ENCODE peak calls at places on chromosomes 13 and 19, in five cellular contexts. One of them, this sample, is unnamed.

GRCh38 chr19:4362871-4363545 is 19.6 kb downstream of the MPND start:
- DNase-seq in astrocyte: no peak
- DNase-seq in NB4: no peak
- DNase-seq in brain microvascular endothelial cell: no peak
- DNase-seq in PC-3: peak
- DNase-seq in this sample: no peak

GRCh38 chr13:71290963-71291937 is 575.8 kb downstream of the DACH1 start:
- DNase-seq in astrocyte: no peak
- DNase-seq in NB4: peak
- DNase-seq in brain microvascular endothelial cell: peak
- DNase-seq in PC-3: peak
- DNase-seq in this sample: peak

GRCh38 chr19:33580645-33581037 is 41.1 kb upstream of the CHST8 start:
- DNase-seq in astrocyte: no peak
- DNase-seq in NB4: no peak
- DNase-seq in brain microvascular endothelial cell: no peak
- DNase-seq in PC-3: peak
- DNase-seq in this sample: no peak

GRCh38 chr19:6249296-6249695 is 30.5 kb downstream of the MLLT1 start:
- DNase-seq in astrocyte: peak
- DNase-seq in NB4: no peak
- DNase-seq in brain microvascular endothelial cell: peak
- DNase-seq in PC-3: no peak
- DNase-seq in this sample: no peak

GRCh38 chr19:44596428-44597130 is 16.8 kb upstream of the IGSF23 start:
- DNase-seq in astrocyte: no peak
- DNase-seq in NB4: no peak
- DNase-seq in brain microvascular endothelial cell: no peak
- DNase-seq in PC-3: peak
- DNase-seq in this sample: no peak

GRCh38 chr13:22256111-22256639 is 585.3 kb downstream of the FGF9 start:
- DNase-seq in astrocyte: no peak
- DNase-seq in NB4: no peak
- DNase-seq in brain microvascular endothelial cell: no peak
- DNase-seq in PC-3: no peak
- DNase-seq in this sample: no peak

GRCh38 chr19:10603873-10604459 is 16.9 kb upstream of the AP1M2 start:
- DNase-seq in astrocyte: no peak
- DNase-seq in NB4: peak
- DNase-seq in brain microvascular endothelial cell: peak
- DNase-seq in PC-3: no peak
- DNase-seq in this sample: no peak

GRCh38 chr19:40348961-40349507 is 539 bp downstream of the PLD3 start:
- DNase-seq in astrocyte: peak
- DNase-seq in NB4: peak
- DNase-seq in brain microvascular endothelial cell: peak
- DNase-seq in PC-3: peak
- DNase-seq in this sample: peak

GRCh38 chr19:19315444-19315843 is 4.9 kb downstream of the SUGP1 start:
- DNase-seq in astrocyte: no peak
- DNase-seq in NB4: no peak
- DNase-seq in brain microvascular endothelial cell: no peak
- DNase-seq in PC-3: no peak
- DNase-seq in this sample: no peak

GRCh38 chr13:80787604-80788003 is 446.7 kb upstream of the SPRY2 start:
- DNase-seq in astrocyte: no peak
- DNase-seq in NB4: no peak
- DNase-seq in brain microvascular endothelial cell: no peak
- DNase-seq in PC-3: no peak
- DNase-seq in this sample: no peak

GRCh38 chr13:112176746-112177119 is 109.8 kb downstream of the SOX1 start:
- DNase-seq in astrocyte: no peak
- DNase-seq in NB4: no peak
- DNase-seq in brain microvascular endothelial cell: no peak
- DNase-seq in PC-3: no peak
- DNase-seq in this sample: no peak

GRCh38 chr13:105785436-105785835 is 750.0 kb downstream of the EFNB2 start:
- DNase-seq in astrocyte: no peak
- DNase-seq in NB4: no peak
- DNase-seq in brain microvascular endothelial cell: no peak
- DNase-seq in PC-3: no peak
- DNase-seq in this sample: no peak

GRCh38 chr13:30346159-30346788 is 38.9 kb upstream of the KATNAL1 start:
- DNase-seq in astrocyte: no peak
- DNase-seq in NB4: peak
- DNase-seq in brain microvascular endothelial cell: no peak
- DNase-seq in PC-3: no peak
- DNase-seq in this sample: no peak

GRCh38 chr13:37944476-37945442 is 75.2 kb upstream of the TRPC4 start:
- DNase-seq in astrocyte: no peak
- DNase-seq in NB4: no peak
- DNase-seq in brain microvascular endothelial cell: no peak
- DNase-seq in PC-3: no peak
- DNase-seq in this sample: no peak

GRCh38 chr13:39876258-39876657 is 220.8 kb downstream of the COG6 start:
- DNase-seq in astrocyte: peak
- DNase-seq in NB4: peak
- DNase-seq in brain microvascular endothelial cell: peak
- DNase-seq in PC-3: peak
- DNase-seq in this sample: peak

GRCh38 chr19:11652056-11652455 is 54.8 kb downstream of the ZNF627 start:
- DNase-seq in astrocyte: no peak
- DNase-seq in NB4: no peak
- DNase-seq in brain microvascular endothelial cell: no peak
- DNase-seq in PC-3: no peak
- DNase-seq in this sample: no peak

GRCh38 chr19:34365463-34366401 is 736 bp downstream of the GPI start:
- DNase-seq in astrocyte: peak
- DNase-seq in NB4: peak
- DNase-seq in brain microvascular endothelial cell: no peak
- DNase-seq in PC-3: peak
- DNase-seq in this sample: peak

GRCh38 chr19:1503089-1503924 is 9.5 kb downstream of the ADAMTSL5 start:
- DNase-seq in astrocyte: no peak
- DNase-seq in NB4: peak
- DNase-seq in brain microvascular endothelial cell: peak
- DNase-seq in PC-3: peak
- DNase-seq in this sample: peak

GRCh38 chr19:32464279-32464678 is 58.7 kb downstream of the DPY19L3 start:
- DNase-seq in astrocyte: no peak
- DNase-seq in NB4: peak
- DNase-seq in brain microvascular endothelial cell: no peak
- DNase-seq in PC-3: peak
- DNase-seq in this sample: peak

GRCh38 chr13:46992383-46992952 is 95.6 kb upstream of the HTR2A start:
- DNase-seq in astrocyte: no peak
- DNase-seq in NB4: peak
- DNase-seq in brain microvascular endothelial cell: peak
- DNase-seq in PC-3: peak
- DNase-seq in this sample: peak

GRCh38 chr13:36453518-36453917 is 21.2 kb downstream of the CCNA1 start:
- DNase-seq in astrocyte: no peak
- DNase-seq in NB4: peak
- DNase-seq in brain microvascular endothelial cell: no peak
- DNase-seq in PC-3: peak
- DNase-seq in this sample: peak

GRCh38 chr19:52190679-52191293 is 934 bp downstream of the PPP2R1A start:
- DNase-seq in astrocyte: peak
- DNase-seq in NB4: no peak
- DNase-seq in brain microvascular endothelial cell: peak
- DNase-seq in PC-3: peak
- DNase-seq in this sample: peak

GRCh38 chr13:22665531-22665930 is 515.2 kb upstream of the SGCG start:
- DNase-seq in astrocyte: no peak
- DNase-seq in NB4: no peak
- DNase-seq in brain microvascular endothelial cell: no peak
- DNase-seq in PC-3: peak
- DNase-seq in this sample: no peak

GRCh38 chr19:19748249-19748938 is 15.5 kb upstream of the ZNF14 start:
- DNase-seq in astrocyte: no peak
- DNase-seq in NB4: no peak
- DNase-seq in brain microvascular endothelial cell: no peak
- DNase-seq in PC-3: no peak
- DNase-seq in this sample: no peak

GRCh38 chr19:45682908-45683307 is 8.8 kb downstream of the SNRPD2 start:
- DNase-seq in astrocyte: no peak
- DNase-seq in NB4: no peak
- DNase-seq in brain microvascular endothelial cell: no peak
- DNase-seq in PC-3: no peak
- DNase-seq in this sample: no peak

GRCh38 chr19:45676851-45677263 is 8.8 kb downstream of the GIPR start:
- DNase-seq in astrocyte: no peak
- DNase-seq in NB4: no peak
- DNase-seq in brain microvascular endothelial cell: no peak
- DNase-seq in PC-3: no peak
- DNase-seq in this sample: no peak

GRCh38 chr19:45682117-45682516 is 9.6 kb downstream of the SNRPD2 start:
- DNase-seq in astrocyte: no peak
- DNase-seq in NB4: no peak
- DNase-seq in brain microvascular endothelial cell: no peak
- DNase-seq in PC-3: no peak
- DNase-seq in this sample: no peak

GRCh38 chr19:45681391-45682015 is 10.2 kb downstream of the SNRPD2 start:
- DNase-seq in astrocyte: peak
- DNase-seq in NB4: peak
- DNase-seq in brain microvascular endothelial cell: peak
- DNase-seq in PC-3: peak
- DNase-seq in this sample: peak

GRCh38 chr19:45677351-45678230 is 9.6 kb downstream of the GIPR start:
- DNase-seq in astrocyte: peak
- DNase-seq in NB4: peak
- DNase-seq in brain microvascular endothelial cell: peak
- DNase-seq in PC-3: peak
- DNase-seq in this sample: peak
- TF ChIP-seq CTCF in astrocyte: no peak
- TF ChIP-seq CTCF in NB4: no peak
- TF ChIP-seq CTCF in brain microvascular endothelial cell: peak
- TF ChIP-seq CTCF in PC-3: no peak
- TF ChIP-seq CTCF in this sample: peak

GRCh38 chr19:18161691-18162039 is 8.7 kb downstream of the PIK3R2 start:
- DNase-seq in astrocyte: no peak
- DNase-seq in NB4: no peak
- DNase-seq in brain microvascular endothelial cell: no peak
- DNase-seq in PC-3: no peak
- DNase-seq in this sample: no peak

GRCh38 chr19:18159810-18160209 is 6.8 kb downstream of the PIK3R2 start:
- DNase-seq in astrocyte: no peak
- DNase-seq in NB4: no peak
- DNase-seq in brain microvascular endothelial cell: no peak
- DNase-seq in PC-3: no peak
- DNase-seq in this sample: no peak

GRCh38 chr19:18160792-18161690 is 8.1 kb downstream of the PIK3R2 start:
- DNase-seq in astrocyte: no peak
- DNase-seq in NB4: peak
- DNase-seq in brain microvascular endothelial cell: no peak
- DNase-seq in PC-3: peak
- DNase-seq in this sample: peak

GRCh38 chr19:18158471-18158870 is 5.5 kb downstream of the PIK3R2 start:
- DNase-seq in astrocyte: no peak
- DNase-seq in NB4: no peak
- DNase-seq in brain microvascular endothelial cell: no peak
- DNase-seq in PC-3: no peak
- DNase-seq in this sample: no peak

GRCh38 chr19:18160441-18160791 is 7.5 kb downstream of the PIK3R2 start:
- DNase-seq in astrocyte: no peak
- DNase-seq in NB4: no peak
- DNase-seq in brain microvascular endothelial cell: no peak
- DNase-seq in PC-3: no peak
- DNase-seq in this sample: no peak
- H3K4me3 ChIP-seq in astrocyte: no peak
- H3K4me3 ChIP-seq in NB4: no peak
- H3K4me3 ChIP-seq in brain microvascular endothelial cell: no peak
- H3K4me3 ChIP-seq in PC-3: no peak
- H3K4me3 ChIP-seq in this sample: no peak

DNA sequence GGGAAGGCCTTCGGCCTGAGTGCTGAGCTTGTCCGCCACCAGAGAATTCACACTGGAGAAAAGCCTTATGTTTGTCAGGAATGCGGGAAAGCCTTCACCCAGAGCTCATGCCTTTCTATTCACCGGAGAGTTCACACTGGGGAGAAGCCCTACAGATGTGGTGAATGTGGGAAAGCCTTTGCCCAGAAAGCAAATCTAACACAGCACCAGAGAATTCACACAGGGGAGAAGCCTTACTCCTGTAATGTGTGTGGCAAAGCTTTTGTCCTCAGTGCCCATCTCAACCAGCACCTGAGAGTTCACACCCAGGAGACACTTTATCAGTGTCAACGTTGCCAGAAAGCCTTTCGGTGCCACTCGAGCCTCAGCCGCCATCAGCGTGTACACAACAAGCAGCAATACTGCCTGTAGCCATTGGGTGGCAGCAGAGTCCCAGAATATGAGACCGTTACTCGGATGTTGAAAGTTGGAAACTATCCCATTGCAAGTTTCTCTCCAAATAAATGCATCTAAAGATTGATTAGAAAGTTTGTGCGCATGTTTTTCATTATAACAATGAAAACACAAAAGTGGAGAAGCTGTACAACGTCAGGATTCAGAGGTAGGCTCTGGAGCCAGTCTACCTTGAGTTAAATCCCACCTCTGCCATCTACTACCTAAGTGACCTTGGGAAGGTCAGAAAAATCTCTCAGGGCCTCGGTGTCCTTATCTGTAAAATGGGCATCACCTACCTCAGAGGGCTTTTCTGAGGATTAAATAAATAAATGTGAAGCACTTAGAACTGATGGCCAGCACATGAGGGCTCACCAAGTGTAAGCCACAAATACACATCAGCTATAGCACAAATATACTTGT is 21.1 kb downstream of the ZNF473 start:
- DNase-seq in astrocyte: no peak
- DNase-seq in NB4: peak
- DNase-seq in brain microvascular endothelial cell: peak
- DNase-seq in PC-3: peak
- DNase-seq in this sample: no peak
- TF ChIP-seq CTCF in astrocyte: peak
- TF ChIP-seq CTCF in NB4: peak
- TF ChIP-seq CTCF in brain microvascular endothelial cell: peak
- TF ChIP-seq CTCF in PC-3: peak
- TF ChIP-seq CTCF in this sample: peak

DNA sequence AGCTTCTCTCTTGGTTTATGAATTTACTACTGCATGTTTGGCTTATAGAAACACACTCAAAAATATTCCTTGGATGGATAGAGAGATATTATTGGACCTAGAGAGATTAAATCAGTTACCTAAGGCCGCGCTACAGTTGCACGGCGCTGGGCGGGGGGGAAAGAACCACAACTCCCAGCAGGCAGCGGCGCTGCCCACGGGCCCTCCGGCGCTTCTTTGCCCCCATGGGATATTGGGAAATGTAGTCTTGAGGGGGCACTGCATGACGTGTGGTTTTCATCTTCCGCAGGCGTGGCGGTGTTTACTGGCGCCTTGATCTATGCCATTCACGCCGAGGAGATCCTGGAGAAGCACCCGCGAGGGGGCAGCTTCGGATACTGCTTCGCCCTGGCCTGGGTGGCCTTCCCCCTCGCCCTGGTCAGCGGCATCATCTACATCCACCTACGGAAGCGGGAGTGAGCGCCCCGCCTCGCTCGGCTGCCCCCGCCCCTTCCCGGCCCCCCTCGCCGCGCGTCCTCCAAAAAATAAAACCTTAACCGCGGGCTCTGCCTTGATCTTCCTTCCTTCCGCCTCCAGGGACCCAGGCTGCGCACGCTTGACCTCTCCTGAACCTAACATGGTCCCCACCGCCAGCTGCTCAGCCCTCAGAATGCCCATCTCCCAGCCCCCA is 4.8 kb downstream of the EMP3 start:
- DNase-seq in astrocyte: no peak
- DNase-seq in NB4: peak
- DNase-seq in brain microvascular endothelial cell: no peak
- DNase-seq in PC-3: no peak
- DNase-seq in this sample: peak
- H3K4me3 ChIP-seq in astrocyte: peak
- H3K4me3 ChIP-seq in NB4: peak
- H3K4me3 ChIP-seq in brain microvascular endothelial cell: no peak
- H3K4me3 ChIP-seq in PC-3: no peak
- H3K4me3 ChIP-seq in this sample: peak